ENCODE peak calls at places on chromosomes 1 and 21, in six cellular contexts. One of them, this sample, is unnamed.

GRCh38 chr1:82934069-82934468 is 1064.9 kb downstream of the TTLL7 start:
- DNase-seq in NCI-H1417: no peak
- DNase-seq in aorta: peak
- DNase-seq in progenitor cell of endocrine pancreas: no peak
- DNase-seq in fibroblast of lung: no peak
- DNase-seq in nucleus accumbens: no peak
- DNase-seq in this sample: no peak

GRCh38 chr1:245458761-245459174 is 304.0 kb downstream of the KIF26B start:
- DNase-seq in NCI-H1417: peak
- DNase-seq in aorta: no peak
- DNase-seq in progenitor cell of endocrine pancreas: no peak
- DNase-seq in fibroblast of lung: no peak
- DNase-seq in nucleus accumbens: no peak
- DNase-seq in this sample: no peak

GRCh38 chr1:27632387-27633297 is 2.3 kb downstream of the FGR start:
- DNase-seq in NCI-H1417: no peak
- DNase-seq in aorta: no peak
- DNase-seq in progenitor cell of endocrine pancreas: no peak
- DNase-seq in fibroblast of lung: no peak
- DNase-seq in nucleus accumbens: no peak
- DNase-seq in this sample: no peak

GRCh38 chr21:42850866-42851391 is 28.4 kb downstream of the WDR4 start:
- DNase-seq in NCI-H1417: no peak
- DNase-seq in aorta: no peak
- DNase-seq in progenitor cell of endocrine pancreas: no peak
- DNase-seq in fibroblast of lung: no peak
- DNase-seq in nucleus accumbens: no peak
- DNase-seq in this sample: peak

GRCh38 chr1:246792603-246793002 is 68.4 kb downstream of the SCCPDH start:
- DNase-seq in NCI-H1417: no peak
- DNase-seq in aorta: no peak
- DNase-seq in progenitor cell of endocrine pancreas: no peak
- DNase-seq in fibroblast of lung: no peak
- DNase-seq in nucleus accumbens: no peak
- DNase-seq in this sample: no peak

GRCh38 chr1:224223819-224224714 is 41.0 kb downstream of the DEGS1 start:
- DNase-seq in NCI-H1417: no peak
- DNase-seq in aorta: no peak
- DNase-seq in progenitor cell of endocrine pancreas: no peak
- DNase-seq in fibroblast of lung: peak
- DNase-seq in nucleus accumbens: no peak
- DNase-seq in this sample: no peak

GRCh38 chr21:31075844-31076243 is 37.6 kb upstream of the KRTAP19-8 start:
- DNase-seq in NCI-H1417: no peak
- DNase-seq in aorta: no peak
- DNase-seq in progenitor cell of endocrine pancreas: no peak
- DNase-seq in fibroblast of lung: no peak
- DNase-seq in nucleus accumbens: no peak
- DNase-seq in this sample: no peak

GRCh38 chr1:13623021-13623637 is 39.5 kb downstream of the PDPN start:
- DNase-seq in NCI-H1417: no peak
- DNase-seq in aorta: no peak
- DNase-seq in progenitor cell of endocrine pancreas: no peak
- DNase-seq in fibroblast of lung: no peak
- DNase-seq in nucleus accumbens: no peak
- DNase-seq in this sample: no peak

This sample was measured in CD8-positive, alpha-beta T cell.